ENCODE peak calls at places on chromosomes 11 and 22, in eight cellular contexts. H is GM23338, M is cardiac muscle cell, R is HCT116, K is substantia nigra, C is Panc1, G is right cardiac atrium, Y is left lung. L is an unnamed sample.

GRCh38 chr11:106880121-106880520 is 138.2 kb downstream of the GUCY1A2 start:
- DNase-seq in H (peak), M (no peak), R (no peak), K (no peak), C (no peak), G (no peak), Y (no peak), L (no peak)

GRCh38 chr11:31812392-31813241 is 1.5 kb upstream of the PAX6 start:
- DNase-seq in H (peak), M (no peak), R (no peak), K (no peak), C (no peak), G (peak), Y (no peak), L (no peak)

GRCh38 chr11:111539426-111540113 is 950 bp upstream of the LAYN start:
- DNase-seq in H (no peak), M (no peak), R (no peak), K (no peak), C (no peak), G (no peak), Y (no peak), L (no peak)

GRCh38 chr11:102464037-102464436 is 11.5 kb upstream of the TMEM123 start:
- DNase-seq in H (no peak), M (no peak), R (no peak), K (no peak), C (no peak), G (no peak), Y (no peak), L (no peak)

GRCh38 chr11:112157274-112157766 is 6.6 kb downstream of the IL18 start:
- DNase-seq in H (no peak), M (no peak), R (peak), K (no peak), C (peak), G (no peak), Y (no peak), L (peak)

GRCh38 chr11:90323289-90323688 is 100.4 kb upstream of the CHORDC1 start:
- DNase-seq in H (no peak), M (no peak), R (no peak), K (no peak), C (no peak), G (no peak), Y (no peak), L (no peak)

GRCh38 chr22:44668190-44668885 is 33.7 kb upstream of the PRR5 start:
- DNase-seq in H (peak), M (peak), R (no peak), K (no peak), C (no peak), G (peak), Y (peak), L (no peak)

GRCh38 chr22:26547426-26547825 is 35.2 kb upstream of the TFIP11 start:
- DNase-seq in H (no peak), M (no peak), R (no peak), K (no peak), C (no peak), G (no peak), Y (no peak), L (no peak)

GRCh38 chr22:23524226-23524625 is 55.9 kb downstream of the IGLL1 start:
- DNase-seq in H (no peak), M (no peak), R (no peak), K (no peak), C (no peak), G (peak), Y (peak), L (no peak)

GRCh38 chr11:77084581-77085191 is 17.9 kb downstream of the CAPN5 start:
- DNase-seq in H (no peak), M (no peak), R (no peak), K (no peak), C (no peak), G (peak), Y (peak), L (no peak)

GRCh38 chr11:45180158-45180887 is 33.9 kb downstream of the PRDM11 start:
- DNase-seq in H (peak), M (peak), R (peak), K (no peak), C (no peak), G (peak), Y (peak), L (peak)

GRCh38 chr11:84419576-84419975 is 1133.4 kb upstream of the CCDC90B start:
- DNase-seq in H (no peak), M (no peak), R (no peak), K (no peak), C (no peak), G (no peak), Y (no peak), L (no peak)

GRCh38 chr11:109197656-109198055 is 224.3 kb upstream of the C11orf87 start:
- DNase-seq in H (no peak), M (no peak), R (no peak), K (no peak), C (no peak), G (no peak), Y (no peak), L (no peak)

GRCh38 chr11:1256257-1257045 is 33.6 kb downstream of the MUC5B start:
- DNase-seq in H (peak), M (no peak), R (no peak), K (no peak), C (no peak), G (peak), Y (no peak), L (no peak)

GRCh38 chr11:63841554-63841953 is 2.6 kb downstream of the MARK2 start:
- DNase-seq in H (peak), M (no peak), R (no peak), K (no peak), C (no peak), G (no peak), Y (peak), L (peak)

GRCh38 chr11:94708642-94709041 is 59.5 kb upstream of the AMOTL1 start:
- DNase-seq in H (no peak), M (no peak), R (no peak), K (no peak), C (no peak), G (no peak), Y (no peak), L (no peak)

GRCh38 chr11:88139865-88140264 is 35.4 kb downstream of the RAB38 start:
- DNase-seq in H (no peak), M (no peak), R (no peak), K (no peak), C (no peak), G (no peak), Y (no peak), L (no peak)

GRCh38 chr11:31499576-31500178 is 9.7 kb downstream of the IMMP1L start:
- DNase-seq in H (no peak), M (no peak), R (no peak), K (no peak), C (no peak), G (no peak), Y (no peak), L (no peak)

GRCh38 chr11:106507645-106508306 is 430.3 kb downstream of the AASDHPPT start:
- DNase-seq in H (no peak), M (no peak), R (no peak), K (no peak), C (no peak), G (no peak), Y (no peak), L (no peak)

GRCh38 chr22:23029521-23030228 is 40.6 kb upstream of the GNAZ start:
- DNase-seq in H (no peak), M (no peak), R (no peak), K (no peak), C (no peak), G (no peak), Y (no peak), L (no peak)

GRCh38 chr11:66845876-66846212 is 2.6 kb downstream of the RCE1 start:
- DNase-seq in H (no peak), M (no peak), R (no peak), K (no peak), C (no peak), G (no peak), Y (no peak), L (no peak)

GRCh38 chr11:119509277-119509841 is 86.4 kb upstream of the THY1 start:
- DNase-seq in H (no peak), M (no peak), R (no peak), K (no peak), C (no peak), G (no peak), Y (no peak), L (peak)

GRCh38 chr11:104852811-104853210 is 45.4 kb downstream of the CASP12 start:
- DNase-seq in H (no peak), M (no peak), R (no peak), K (no peak), C (no peak), G (no peak), Y (no peak), L (no peak)

GRCh38 chr11:497565-498296 is 9.3 kb downstream of the RNH1 start:
- DNase-seq in H (no peak), M (no peak), R (no peak), K (no peak), C (no peak), G (peak), Y (peak), L (no peak)

GRCh38 chr11:6566704-6567370 is 36.6 kb downstream of the RRP8 start:
- DNase-seq in H (no peak), M (no peak), R (no peak), K (no peak), C (no peak), G (no peak), Y (no peak), L (no peak)

GRCh38 chr22:26952654-26953379 is 295.4 kb downstream of the MIAT start:
- DNase-seq in H (peak), M (no peak), R (no peak), K (no peak), C (no peak), G (no peak), Y (no peak), L (no peak)

GRCh38 chr11:11524436-11525038 is 97.3 kb downstream of the GALNT18 start:
- DNase-seq in H (no peak), M (no peak), R (no peak), K (no peak), C (no peak), G (no peak), Y (no peak), L (no peak)

GRCh38 chr22:40567106-40567505 is 69.4 kb downstream of the MRTFA start:
- DNase-seq in H (no peak), M (no peak), R (no peak), K (no peak), C (peak), G (no peak), Y (no peak), L (no peak)

GRCh38 chr11:18027475-18027874 is 14.6 kb upstream of the SERGEF start:
- DNase-seq in H (no peak), M (no peak), R (no peak), K (no peak), C (no peak), G (no peak), Y (no peak), L (no peak)

GRCh38 chr11:129849447-129850130 is 33.9 kb downstream of the TMEM45B start:
- DNase-seq in H (no peak), M (no peak), R (no peak), K (no peak), C (no peak), G (no peak), Y (no peak), L (no peak)

GRCh38 chr11:113286509-113287497 is 27.6 kb upstream of the TTC12 start:
- DNase-seq in H (no peak), M (no peak), R (no peak), K (no peak), C (no peak), G (no peak), Y (no peak), L (no peak)

GRCh38 chr11:118126082-118126838 is 26.4 kb downstream of the SCN4B start:
- DNase-seq in H (no peak), M (no peak), R (peak), K (no peak), C (no peak), G (no peak), Y (no peak), L (no peak)

GRCh38 chr11:126082251-126083109 is 19.8 kb upstream of the CDON start:
- DNase-seq in H (peak), M (no peak), R (no peak), K (no peak), C (no peak), G (no peak), Y (no peak), L (no peak)

GRCh38 chr11:77207019-77207485 is 79.0 kb downstream of the MYO7A start:
- DNase-seq in H (no peak), M (no peak), R (no peak), K (no peak), C (no peak), G (no peak), Y (no peak), L (peak)

GRCh38 chr22:38925571-38926041 is 31.8 kb upstream of the APOBEC3A start:
- DNase-seq in H (no peak), M (no peak), R (no peak), K (no peak), C (no peak), G (no peak), Y (no peak), L (no peak)

GRCh38 chr11:14974723-14975587 is 2.8 kb upstream of the CALCA start:
- DNase-seq in H (peak), M (peak), R (peak), K (no peak), C (peak), G (peak), Y (peak), L (no peak)

GRCh38 chr11:61872935-61873565 is 18.3 kb downstream of the FADS3 start:
- DNase-seq in H (no peak), M (no peak), R (no peak), K (no peak), C (no peak), G (no peak), Y (no peak), L (no peak)

GRCh38 chr22:20131593-20131855 is at the start of gene ZDHHC8:
- DNase-seq in H (no peak), M (peak), R (no peak), K (no peak), C (no peak), G (peak), Y (no peak), L (no peak)

GRCh38 chr11:88521354-88522310 is 184.1 kb upstream of the CTSC start:
- DNase-seq in H (peak), M (no peak), R (no peak), K (no peak), C (no peak), G (no peak), Y (no peak), L (no peak)

DNA sequence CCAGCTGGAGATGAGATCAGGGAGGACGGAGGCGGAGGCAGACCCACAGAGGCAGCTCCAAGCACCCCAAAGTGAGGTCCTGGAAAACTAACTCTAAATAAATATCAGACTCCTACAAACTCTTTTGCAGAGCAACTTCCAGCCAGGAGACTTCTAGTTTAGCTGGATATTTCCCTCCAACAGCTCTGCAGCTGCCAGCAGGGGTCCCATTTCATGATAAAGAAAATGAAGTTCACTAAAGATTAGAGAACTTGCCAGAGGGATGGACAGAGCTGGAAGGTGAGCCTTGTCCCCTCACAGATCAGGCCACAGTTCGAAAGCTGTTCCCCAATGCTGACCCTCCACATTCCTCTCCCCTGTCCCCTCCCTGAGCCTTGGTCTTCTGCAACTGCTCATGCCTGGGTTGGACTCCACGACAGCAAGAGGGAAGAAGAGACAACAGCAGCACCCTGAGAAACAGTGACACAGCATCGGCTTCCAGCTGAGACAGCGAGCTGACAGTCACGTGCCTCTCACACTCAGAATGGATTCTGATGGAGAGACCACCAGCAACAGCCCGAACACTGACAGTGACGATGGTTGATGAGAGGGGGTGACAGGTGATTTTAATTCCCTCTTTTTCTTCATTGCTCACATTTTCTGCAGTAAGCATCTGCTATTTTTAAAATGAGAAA is 5.7 kb downstream of the CARS1 start:
- DNase-seq in H (no peak), M (no peak), R (no peak), K (no peak), C (no peak), G (peak), Y (peak), L (no peak)
- H3K27ac ChIP-seq in H (no peak), M (no peak), R (no peak), K (peak), C (peak), G (no peak), Y (peak), L (no peak)

DNA sequence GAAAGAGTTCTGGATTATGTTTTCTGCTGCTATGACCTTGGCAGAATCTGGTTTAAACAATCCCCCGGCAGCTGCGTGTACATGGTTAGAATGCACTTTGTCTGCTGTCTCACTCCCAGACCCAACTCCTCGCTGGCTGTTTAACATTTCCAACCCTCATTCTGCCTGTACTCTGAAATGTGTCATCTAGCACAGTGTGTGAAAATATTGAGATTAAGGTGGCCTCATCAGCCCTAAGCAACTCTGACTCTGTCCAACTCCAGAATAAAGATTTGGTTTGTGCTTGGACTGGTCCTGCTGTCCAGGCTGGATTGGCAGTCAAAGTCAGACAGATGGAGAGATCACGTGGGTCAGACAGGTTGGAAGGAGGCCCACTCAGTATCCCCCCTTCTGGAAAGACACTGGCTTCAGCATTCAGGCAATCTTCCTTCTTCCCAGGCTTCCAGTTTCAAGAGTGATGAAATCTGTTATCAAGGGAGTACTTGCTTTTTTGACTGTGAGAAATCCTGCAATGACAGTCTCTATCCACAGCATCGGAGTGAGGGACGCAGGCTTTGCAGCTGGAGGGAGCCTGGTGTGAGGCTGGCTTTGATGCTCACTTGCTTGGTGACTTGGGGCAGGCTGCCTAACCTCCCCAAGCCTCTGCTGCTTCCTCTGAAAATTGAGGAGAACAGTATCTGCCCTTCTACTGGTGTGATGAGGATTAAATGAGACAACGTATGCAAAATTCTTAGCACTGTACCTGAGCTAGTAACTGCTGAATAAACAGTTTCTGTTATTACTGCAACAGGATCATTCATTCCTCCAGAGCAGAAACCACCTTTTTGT is 29.8 kb downstream of the ABTB2 start:
- DNase-seq in H (no peak), M (peak), R (no peak), K (no peak), C (no peak), G (peak), Y (no peak), L (no peak)
- H3K27ac ChIP-seq in H (no peak), M (peak), R (no peak), K (peak), C (no peak), G (peak), Y (no peak), L (no peak)

GRCh38 chr11:72239849-72240460 is 4.0 kb downstream of the PHOX2A start:
- DNase-seq in H (peak), M (peak), R (no peak), K (no peak), C (no peak), G (peak), Y (peak), L (no peak)
- H3K27ac ChIP-seq in H (no peak), M (no peak), R (no peak), K (no peak), C (peak), G (no peak), Y (peak), L (no peak)

DNA sequence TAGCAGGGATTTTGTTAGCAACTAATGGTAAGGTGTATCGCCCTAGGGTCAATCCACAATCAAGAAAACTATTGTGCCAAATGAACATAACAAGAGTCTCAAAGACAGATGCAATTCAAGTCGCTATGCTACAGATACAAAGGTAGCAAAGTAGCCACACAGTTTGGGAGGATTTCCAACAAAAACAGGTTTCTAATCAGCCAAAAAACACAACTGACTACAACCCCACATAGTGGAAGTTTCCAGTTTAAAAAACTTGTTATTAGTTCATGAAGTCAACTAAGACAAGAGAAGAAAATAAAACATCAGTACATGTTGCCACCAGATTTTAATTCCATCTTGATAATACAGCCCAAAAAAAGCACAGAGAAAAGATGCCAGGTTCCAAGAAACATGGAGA is 38.0 kb downstream of the MYH9 start:
- DNase-seq in H (no peak), M (no peak), R (no peak), K (no peak), C (no peak), G (no peak), Y (no peak), L (peak)
- H3K27ac ChIP-seq in H (peak), M (peak), R (no peak), K (no peak), C (peak), G (no peak), Y (peak), L (peak)

GRCh38 chr11:36010010-36010740 is 66.3 kb downstream of the LDLRAD3 start:
- DNase-seq in H (no peak), M (no peak), R (no peak), K (no peak), C (no peak), G (no peak), Y (no peak), L (no peak)
- H3K27ac ChIP-seq in H (no peak), M (no peak), R (no peak), K (peak), C (no peak), G (no peak), Y (peak), L (peak)

DNA sequence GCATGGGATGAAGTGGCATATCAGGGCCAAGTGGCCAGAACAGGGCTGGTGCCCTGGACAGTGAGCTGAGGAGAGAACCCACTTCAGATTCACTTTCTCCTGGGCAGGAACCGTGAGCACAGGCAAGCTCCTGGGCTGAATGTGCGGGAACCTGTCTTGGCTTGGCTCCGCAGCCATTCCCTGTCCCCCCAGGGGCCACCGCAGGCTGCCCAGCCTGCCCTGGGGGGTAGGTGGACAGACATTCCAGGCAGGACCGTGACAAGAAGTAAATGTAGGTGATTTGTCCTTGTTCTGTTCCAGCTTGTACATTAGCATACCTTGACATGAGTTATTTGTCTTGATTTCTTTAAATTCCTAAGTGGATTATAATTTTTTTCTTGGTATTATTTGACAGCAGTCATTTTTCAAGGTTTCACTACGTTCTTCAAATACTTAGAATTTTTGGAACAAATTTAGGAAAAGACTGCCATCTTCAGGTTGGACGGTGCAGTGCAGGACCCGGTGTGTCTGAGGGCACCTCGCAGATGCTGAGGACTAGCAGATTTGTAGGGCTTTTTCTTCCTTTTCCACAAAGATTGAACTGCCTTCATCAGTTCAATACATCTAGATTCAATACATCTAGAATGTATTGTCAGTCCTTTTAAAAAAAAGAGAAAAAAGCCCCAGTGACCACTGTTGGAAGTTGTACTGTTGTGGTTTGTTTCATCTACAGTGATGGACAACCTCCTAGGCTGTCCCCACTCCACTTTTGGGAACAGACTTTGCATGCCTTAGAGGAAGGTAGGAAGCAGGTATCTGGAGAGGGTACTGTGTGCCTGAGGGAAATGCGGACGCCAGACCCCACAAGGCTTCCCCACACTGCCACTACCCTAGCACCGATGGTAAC is 115.1 kb upstream of the RASSF10 start:
- DNase-seq in H (peak), M (peak), R (peak), K (no peak), C (peak), G (peak), Y (no peak), L (peak)
- H3K27ac ChIP-seq in H (peak), M (peak), R (no peak), K (no peak), C (no peak), G (no peak), Y (no peak), L (no peak)